ENCODE peak calls at places on chromosomes 4 and X, in seven cellular contexts. One of them, this sample, is unnamed.

GRCh38 chr4:147678796-147679549 is 5.0 kb downstream of the PRMT9 start:
- DNase-seq in AG20443: no peak
- DNase-seq in activated CD4-positive, alpha-beta T cell treated with anti-CD3 and anti-CD28 coated beads for 36 hours: peak; percentile 51
- DNase-seq in hippocampal formation: no peak
- DNase-seq in GM20000: no peak
- DNase-seq in iPS-NIHi11: peak; percentile 23
- DNase-seq in NCI-H345: no peak
- DNase-seq in this sample: peak; percentile 21

GRCh38 chrX:148049441-148049840 is 68.3 kb downstream of the FMR1NB start:
- DNase-seq in iPS-NIHi11: peak; percentile 11
- DNase-seq in hippocampal formation: no peak
- DNase-seq in GM20000: peak; percentile 21
- DNase-seq in AG20443: peak; percentile 11
- DNase-seq in NCI-H345: peak; percentile 10
- DNase-seq in activated CD4-positive, alpha-beta T cell treated with anti-CD3 and anti-CD28 coated beads for 36 hours: no peak
- DNase-seq in this sample: peak; percentile 66

GRCh38 chrX:20116575-20117240 is at the start of gene MAP7D2:
- DNase-seq in NCI-H345: no peak
- DNase-seq in AG20443: peak; percentile 20
- DNase-seq in GM20000: peak; percentile 16
- DNase-seq in activated CD4-positive, alpha-beta T cell treated with anti-CD3 and anti-CD28 coated beads for 36 hours: peak; percentile 8
- DNase-seq in iPS-NIHi11: peak; percentile 44
- DNase-seq in hippocampal formation: no peak
- DNase-seq in this sample: no peak

GRCh38 chrX:139120760-139121159 is 409.2 kb upstream of the FGF13 start:
- DNase-seq in AG20443: peak; percentile 22
- DNase-seq in activated CD4-positive, alpha-beta T cell treated with anti-CD3 and anti-CD28 coated beads for 36 hours: no peak
- DNase-seq in GM20000: no peak
- DNase-seq in NCI-H345: no peak
- DNase-seq in hippocampal formation: no peak
- DNase-seq in iPS-NIHi11: no peak
- DNase-seq in this sample: no peak

GRCh38 chr4:70651864-70652506 is 14.3 kb downstream of the JCHAIN start:
- DNase-seq in hippocampal formation: no peak
- DNase-seq in NCI-H345: peak; percentile 8
- DNase-seq in iPS-NIHi11: peak; percentile 39
- DNase-seq in activated CD4-positive, alpha-beta T cell treated with anti-CD3 and anti-CD28 coated beads for 36 hours: no peak
- DNase-seq in AG20443: peak; percentile 55
- DNase-seq in GM20000: peak; percentile 33
- DNase-seq in this sample: peak; percentile 70

GRCh38 chrX:148298737-148299136 is 201.7 kb upstream of the AFF2 start:
- DNase-seq in NCI-H345: no peak
- DNase-seq in hippocampal formation: no peak
- DNase-seq in activated CD4-positive, alpha-beta T cell treated with anti-CD3 and anti-CD28 coated beads for 36 hours: peak; percentile 5
- DNase-seq in iPS-NIHi11: no peak
- DNase-seq in AG20443: peak; percentile 48
- DNase-seq in GM20000: no peak
- DNase-seq in this sample: no peak

GRCh38 chr4:57119054-57119651 is 9.0 kb upstream of the IGFBP7 start:
- DNase-seq in iPS-NIHi11: no peak
- DNase-seq in hippocampal formation: no peak
- DNase-seq in AG20443: peak; percentile 93
- DNase-seq in NCI-H345: no peak
- DNase-seq in GM20000: no peak
- DNase-seq in activated CD4-positive, alpha-beta T cell treated with anti-CD3 and anti-CD28 coated beads for 36 hours: no peak
- DNase-seq in this sample: no peak

GRCh38 chrX:38332505-38332904 is 5.2 kb upstream of the RPGR start:
- DNase-seq in activated CD4-positive, alpha-beta T cell treated with anti-CD3 and anti-CD28 coated beads for 36 hours: no peak
- DNase-seq in NCI-H345: no peak
- DNase-seq in iPS-NIHi11: no peak
- DNase-seq in AG20443: no peak
- DNase-seq in hippocampal formation: no peak
- DNase-seq in GM20000: no peak
- DNase-seq in this sample: no peak

GRCh38 chr4:80307774-80308465 is 27.6 kb upstream of the CFAP299 start:
- DNase-seq in GM20000: no peak
- DNase-seq in activated CD4-positive, alpha-beta T cell treated with anti-CD3 and anti-CD28 coated beads for 36 hours: no peak
- DNase-seq in NCI-H345: peak; percentile 69
- DNase-seq in iPS-NIHi11: peak; percentile 24
- DNase-seq in AG20443: peak; percentile 23
- DNase-seq in hippocampal formation: no peak
- DNase-seq in this sample: no peak

GRCh38 chrX:150926304-150926703 is 27.8 kb upstream of the CD99L2 start:
- DNase-seq in activated CD4-positive, alpha-beta T cell treated with anti-CD3 and anti-CD28 coated beads for 36 hours: no peak
- DNase-seq in GM20000: no peak
- DNase-seq in hippocampal formation: no peak
- DNase-seq in iPS-NIHi11: no peak
- DNase-seq in NCI-H345: no peak
- DNase-seq in AG20443: peak; percentile 17
- DNase-seq in this sample: no peak

GRCh38 chrX:124045109-124045508 is 83.6 kb downstream of the STAG2 start:
- DNase-seq in iPS-NIHi11: no peak
- DNase-seq in activated CD4-positive, alpha-beta T cell treated with anti-CD3 and anti-CD28 coated beads for 36 hours: no peak
- DNase-seq in GM20000: no peak
- DNase-seq in NCI-H345: no peak
- DNase-seq in hippocampal formation: no peak
- DNase-seq in AG20443: no peak
- DNase-seq in this sample: no peak

GRCh38 chr4:82017680-82018079 is 356.1 kb downstream of the HNRNPD start:
- DNase-seq in GM20000: no peak
- DNase-seq in activated CD4-positive, alpha-beta T cell treated with anti-CD3 and anti-CD28 coated beads for 36 hours: no peak
- DNase-seq in AG20443: peak; percentile 17
- DNase-seq in hippocampal formation: no peak
- DNase-seq in NCI-H345: no peak
- DNase-seq in iPS-NIHi11: peak; percentile 61
- DNase-seq in this sample: peak; percentile 49

GRCh38 chr4:126215759-126216158 is 901.0 kb downstream of the FAT4 start:
- DNase-seq in activated CD4-positive, alpha-beta T cell treated with anti-CD3 and anti-CD28 coated beads for 36 hours: no peak
- DNase-seq in GM20000: no peak
- DNase-seq in NCI-H345: no peak
- DNase-seq in AG20443: no peak
- DNase-seq in iPS-NIHi11: no peak
- DNase-seq in hippocampal formation: no peak
- DNase-seq in this sample: no peak

This sample was measured in NAMALWA.